ENCODE peak calls at places on chromosome 17, in nine cellular contexts. E, Q, A, U, V, X, M, I and W are unnamed samples.

GRCh38 chr17:50059256-50059655 is 3.3 kb downstream of the ITGA3 start:
- DNase-seq in X (no peak), M (no peak), V (no peak), E (peak; percentile 64), Q (no peak), A (no peak), I (no peak), U (no peak), W (no peak)

GRCh38 chr17:61498595-61498994 is 46.4 kb downstream of the TBX4 start:
- DNase-seq in U (no peak), V (no peak), A (no peak), I (no peak), X (no peak), E (no peak), Q (no peak), M (no peak), W (no peak)

GRCh38 chr17:70365098-70365583 is 195.8 kb downstream of the KCNJ2 start:
- DNase-seq in M (no peak), U (peak; percentile 78), A (no peak), X (no peak), Q (no peak), E (no peak), V (no peak), I (no peak), W (no peak)

GRCh38 chr17:15377608-15378007 is 36.2 kb upstream of the TEKT3 start:
- DNase-seq in V (no peak), E (no peak), U (peak; percentile 54), Q (no peak), I (no peak), A (no peak), X (peak; percentile 62), M (no peak), W (no peak)

GRCh38 chr17:5499790-5500189 is 13.4 kb downstream of the MIS12 start:
- DNase-seq in U (no peak), A (no peak), X (no peak), E (no peak), M (peak; percentile 78), Q (peak; percentile 63), I (no peak), V (no peak), W (no peak)

GRCh38 chr17:46929413-46929812 is 6.5 kb downstream of the GOSR2 start:
- DNase-seq in M (no peak), V (no peak), E (no peak), U (peak; percentile 48), I (no peak), Q (no peak), A (no peak), X (no peak), W (no peak)

GRCh38 chr17:81049973-81050551 is 15.1 kb downstream of the BAIAP2 start:
- DNase-seq in X (peak; percentile 97), Q (peak; percentile 73), A (no peak), E (peak; percentile 89), I (peak; percentile 85), M (peak; percentile 90), U (no peak), V (no peak), W (no peak)

GRCh38 chr17:57517519-57518342 is 227.4 kb downstream of the CCDC182 start:
- DNase-seq in A (no peak), E (no peak), M (no peak), U (no peak), V (no peak), Q (no peak), I (no peak), X (no peak), W (no peak)

GRCh38 chr17:13864551-13864950 is 204.8 kb upstream of the COX10 start:
- DNase-seq in V (no peak), A (no peak), X (no peak), I (no peak), Q (no peak), M (no peak), E (no peak), U (peak; percentile 66), W (no peak)

GRCh38 chr17:48307814-48308411 is 122.1 kb downstream of the SKAP1 start:
- DNase-seq in E (peak; percentile 54), Q (peak; percentile 76), A (peak; percentile 69), X (peak; percentile 32), M (no peak), U (peak; percentile 74), V (peak; percentile 36), I (no peak), W (peak; percentile 82)

GRCh38 chr17:48598727-48599126 is 5.1 kb upstream of the HOXB5 start:
- DNase-seq in V (no peak), Q (no peak), A (no peak), E (no peak), M (no peak), X (no peak), U (no peak), I (no peak), W (no peak)

GRCh38 chr17:40553694-40554534 is 11.4 kb downstream of the CCR7 start:
- DNase-seq in I (peak; percentile 82), X (no peak), Q (peak; percentile 71), A (peak; percentile 89), U (peak; percentile 43), E (peak; percentile 25), M (peak; percentile 46), V (peak; percentile 84), W (peak; percentile 44)

GRCh38 chr17:16273929-16274339 is 56.9 kb downstream of the PIGL start:
- DNase-seq in A (no peak), M (no peak), X (no peak), E (no peak), U (no peak), I (no peak), Q (no peak), V (no peak), W (no peak)

GRCh38 chr17:27481327-27481726 is 25.1 kb downstream of the KSR1 start:
- DNase-seq in X (no peak), I (no peak), A (no peak), Q (no peak), E (no peak), M (no peak), V (no peak), U (no peak), W (peak; percentile 29)

GRCh38 chr17:253091-253846 is 71.8 kb upstream of the DOC2B start:
- DNase-seq in E (peak; percentile 17), U (no peak), Q (peak; percentile 50), A (peak; percentile 42), M (no peak), I (peak; percentile 32), V (no peak), X (no peak), W (no peak)

GRCh38 chr17:41873559-41874292 is 8.5 kb upstream of the KLHL11 start:
- DNase-seq in U (no peak), Q (no peak), I (no peak), A (no peak), X (no peak), E (no peak), V (no peak), M (no peak), W (no peak)

GRCh38 chr17:29576214-29577008 is 7.9 kb downstream of the TP53I13 start:
- DNase-seq in X (no peak), I (peak; percentile 49), A (no peak), Q (no peak), V (no peak), U (no peak), E (no peak), M (no peak), W (no peak)

DNA sequence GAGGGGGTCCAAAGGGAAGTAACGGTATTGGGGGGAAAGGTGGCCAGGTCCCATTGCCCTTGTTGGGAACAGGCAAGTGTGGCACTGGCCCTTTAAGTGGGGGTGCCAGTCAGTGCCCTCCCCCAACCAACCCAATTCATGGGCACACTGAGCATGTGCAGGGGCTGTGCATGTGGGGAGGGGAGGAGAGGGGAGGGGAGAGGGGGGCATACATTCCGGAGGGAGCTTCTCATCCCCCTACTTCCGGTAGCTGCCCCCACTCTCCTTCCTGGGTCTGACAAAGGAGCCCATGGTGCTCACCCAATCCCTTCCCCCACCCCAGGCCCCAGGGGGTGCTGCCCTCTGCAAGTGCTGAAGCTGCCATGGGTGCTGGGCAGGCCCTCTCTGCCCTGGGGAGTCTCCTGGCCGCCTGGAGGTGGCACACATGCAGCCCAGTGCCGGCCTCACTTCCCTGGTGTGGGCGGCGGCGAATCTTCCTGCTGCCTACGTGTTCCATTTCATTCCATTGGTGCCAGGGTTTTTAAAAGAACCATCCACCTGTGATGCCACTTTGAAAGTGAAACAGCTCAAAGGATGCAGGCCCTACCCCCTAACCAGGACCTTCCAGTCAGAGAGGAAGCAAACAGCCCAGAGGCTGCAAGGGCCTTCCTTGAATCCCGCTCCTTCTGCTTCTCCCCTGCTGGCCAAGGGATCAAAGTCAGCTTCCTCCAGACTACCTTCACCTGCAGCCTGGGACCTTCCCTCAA is 11.0 kb downstream of the HEXIM2 start:
- DNase-seq in E (peak; percentile 69), A (peak; percentile 89), Q (peak; percentile 91), X (peak; percentile 88), I (peak; percentile 77), V (peak; percentile 53), M (no peak), U (peak; percentile 72), W (no peak)
- TF ChIP-seq POLR2A in E (no peak), A (no peak), Q (peak; percentile 24), X (peak; percentile 46), I (peak; percentile 7), V (no peak), M (peak; percentile 28), U (no peak), W (no peak)

DNA sequence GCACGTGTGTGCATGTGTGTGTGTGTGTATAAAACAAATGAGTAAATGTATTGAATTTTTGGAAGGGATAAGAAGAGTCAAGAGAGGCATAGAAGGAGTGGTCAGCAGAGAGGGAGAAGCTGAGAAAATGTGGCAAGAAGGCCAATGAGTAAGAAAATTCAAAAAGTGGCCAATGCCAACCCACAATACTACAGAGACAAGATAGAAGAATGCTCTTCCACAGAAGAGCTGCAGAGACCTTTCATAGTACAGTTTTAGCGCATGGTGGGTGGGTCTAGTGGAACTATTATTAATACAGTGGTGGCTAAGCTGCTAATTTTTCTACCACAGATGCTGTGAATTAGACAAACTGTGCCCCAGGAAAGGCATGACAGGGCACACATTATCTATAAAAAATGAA is 233.5 kb downstream of the NTN1 start:
- DNase-seq in U (no peak), A (no peak), X (no peak), E (no peak), V (no peak), Q (no peak), M (no peak), I (no peak), W (no peak)
- TF ChIP-seq POLR2A in U (no peak), A (no peak), X (no peak), E (no peak), V (no peak), Q (no peak), M (no peak), I (no peak), W (no peak)

GRCh38 chr17:43388198-43389021 is 10.4 kb upstream of the ARL4D start:
- DNase-seq in U (peak; percentile 92), V (peak; percentile 95), Q (peak; percentile 97), X (peak; percentile 76), I (peak; percentile 94), E (peak; percentile 94), M (peak; percentile 97), A (peak; percentile 97), W (peak; percentile 93)
- TF ChIP-seq POLR2A in U (peak; percentile 95), V (peak; percentile 96), Q (peak; percentile 95), X (peak; percentile 93), I (peak; percentile 97), E (no peak), M (peak; percentile 97), A (peak; percentile 95), W (peak; percentile 99)

DNA sequence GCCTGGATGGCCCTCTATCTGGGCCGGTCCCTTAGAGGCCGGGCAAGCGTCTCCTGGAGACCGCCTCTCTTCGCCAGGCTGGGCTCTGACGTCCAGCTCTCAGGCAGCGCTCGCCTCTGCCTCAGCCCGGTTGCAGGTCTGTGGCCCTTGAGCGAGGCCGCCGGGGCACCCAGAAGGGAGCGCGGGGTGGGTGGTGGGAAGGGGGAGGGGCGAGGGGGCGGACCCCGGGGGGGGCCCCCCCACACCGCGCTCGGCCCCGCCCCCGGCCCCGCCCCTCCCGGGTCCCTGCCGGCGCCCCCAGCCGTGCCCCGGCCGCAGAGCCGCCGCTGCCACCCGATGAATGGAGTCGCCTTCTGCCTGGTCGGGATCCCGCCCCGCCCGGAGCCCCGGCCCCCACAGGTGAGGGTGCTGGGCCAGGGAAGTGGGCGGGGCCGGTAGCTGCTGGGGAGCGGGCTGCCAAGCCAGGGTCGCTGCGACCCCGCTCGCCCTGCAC is at the start of gene ARHGAP23:
- DNase-seq in Q (peak; percentile 92), I (peak; percentile 86), A (peak; percentile 89), E (peak; percentile 64), M (peak; percentile 91), X (peak; percentile 83), V (no peak), U (peak; percentile 72), W (no peak)
- TF ChIP-seq POLR2A in Q (no peak), I (peak; percentile 50), A (no peak), E (no peak), M (no peak), X (peak; percentile 66), V (no peak), U (peak; percentile 24), W (no peak)